ENCODE peak calls at places on chromosomes 13 and 19, in ten cellular contexts. S, I, K, O, U, Y, B, N, J and H are unnamed samples.

GRCh38 chr19:48606463-48607358 is at the start of gene SPACA4:
- DNase-seq in S (no peak), I (no peak), K (no peak), O (no peak), U (no peak), Y (no peak), B (no peak), N (no peak), J (no peak), H (no peak)

GRCh38 chr13:27352698-27353097 is 71.7 kb upstream of the GTF3A start:
- DNase-seq in S (no peak), I (no peak), K (no peak), O (no peak), U (no peak), Y (no peak), B (no peak), N (no peak), J (no peak), H (no peak)

GRCh38 chr19:1213391-1214286 is 8.1 kb downstream of the STK11 start:
- DNase-seq in S (no peak), I (no peak), K (peak), O (peak), U (no peak), Y (no peak), B (no peak), N (peak), J (no peak), H (no peak)

GRCh38 chr13:66296875-66297274 is 933.3 kb downstream of the PCDH9 start:
- DNase-seq in S (no peak), I (no peak), K (no peak), O (no peak), U (no peak), Y (no peak), B (no peak), N (no peak), J (no peak), H (no peak)

GRCh38 chr19:18961767-18962423 is 20.9 kb upstream of the HOMER3 start:
- DNase-seq in S (peak), I (no peak), K (no peak), O (no peak), U (peak), Y (peak), B (no peak), N (peak), J (no peak), H (no peak)

GRCh38 chr19:49340865-49341718 is 5.9 kb downstream of the CD37 start:
- DNase-seq in S (no peak), I (no peak), K (no peak), O (peak), U (no peak), Y (no peak), B (no peak), N (no peak), J (no peak), H (no peak)

GRCh38 chr13:112807653-112808376 is 118.0 kb downstream of the ATP11A start:
- DNase-seq in S (no peak), I (no peak), K (no peak), O (no peak), U (no peak), Y (no peak), B (no peak), N (no peak), J (no peak), H (no peak)

GRCh38 chr19:49916839-49917733 is 11.9 kb upstream of the ATF5 start:
- DNase-seq in S (no peak), I (no peak), K (no peak), O (no peak), U (peak), Y (peak), B (no peak), N (no peak), J (no peak), H (no peak)

GRCh38 chr13:23107665-23108064 is 73.1 kb upstream of the SGCG start:
- DNase-seq in S (no peak), I (no peak), K (no peak), O (no peak), U (no peak), Y (no peak), B (no peak), N (no peak), J (no peak), H (no peak)

GRCh38 chr19:3606174-3606689 is 443 bp downstream of the TBXA2R start:
- DNase-seq in S (no peak), I (no peak), K (no peak), O (peak), U (peak), Y (peak), B (no peak), N (peak), J (no peak), H (no peak)

GRCh38 chr19:4916292-4917082 is 7.2 kb downstream of the UHRF1 start:
- DNase-seq in S (no peak), I (no peak), K (no peak), O (no peak), U (no peak), Y (no peak), B (no peak), N (peak), J (no peak), H (no peak)

GRCh38 chr13:27791146-27791900 is 960 bp upstream of the GSX1 start:
- DNase-seq in S (peak), I (no peak), K (no peak), O (no peak), U (no peak), Y (no peak), B (no peak), N (no peak), J (no peak), H (no peak)

GRCh38 chr13:28252547-28252946 is 114.2 kb downstream of the PAN3 start:
- DNase-seq in S (no peak), I (no peak), K (no peak), O (no peak), U (no peak), Y (no peak), B (no peak), N (no peak), J (no peak), H (no peak)

GRCh38 chr19:48511321-48511731 is 309 bp downstream of the LMTK3 start:
- DNase-seq in S (no peak), I (peak), K (no peak), O (no peak), U (no peak), Y (no peak), B (no peak), N (peak), J (no peak), H (no peak)

GRCh38 chr13:38415233-38415632 is 65.6 kb downstream of the UFM1 start:
- DNase-seq in S (no peak), I (no peak), K (peak), O (no peak), U (no peak), Y (no peak), B (no peak), N (peak), J (no peak), H (peak)

GRCh38 chr13:112795277-112795676 is 105.4 kb downstream of the ATP11A start:
- DNase-seq in S (no peak), I (no peak), K (no peak), O (no peak), U (no peak), Y (no peak), B (no peak), N (no peak), J (no peak), H (no peak)

GRCh38 chr13:59112375-59112774 is 1051.4 kb downstream of the DIAPH3 start:
- DNase-seq in S (no peak), I (no peak), K (peak), O (no peak), U (no peak), Y (no peak), B (peak), N (no peak), J (peak), H (peak)

GRCh38 chr19:54164369-54165068 is 5.0 kb upstream of the LENG1 start:
- DNase-seq in S (peak), I (no peak), K (peak), O (peak), U (peak), Y (peak), B (no peak), N (peak), J (no peak), H (no peak)

GRCh38 chr19:3268763-3269162 is 44.3 kb downstream of the CELF5 start:
- DNase-seq in S (no peak), I (no peak), K (no peak), O (no peak), U (no peak), Y (no peak), B (no peak), N (no peak), J (no peak), H (no peak)

GRCh38 chr19:31109626-31110025 is 239.6 kb downstream of the TSHZ3 start:
- DNase-seq in S (no peak), I (no peak), K (no peak), O (no peak), U (no peak), Y (no peak), B (no peak), N (peak), J (no peak), H (no peak)

GRCh38 chr13:113765241-113765910 is 6.3 kb downstream of the TMEM255B start:
- DNase-seq in S (peak), I (no peak), K (no peak), O (no peak), U (no peak), Y (peak), B (no peak), N (no peak), J (no peak), H (no peak)